ENCODE peak calls at places on chromosomes 13 and 19, in five cellular contexts. M, L, D, K and G are unnamed samples.

GRCh38 chr13:49635599-49636433 is 7.5 kb downstream of the ARL11 start:
- DNase-seq in M (no peak), L (no peak), D (no peak), K (no peak), G (no peak)

GRCh38 chr13:33348366-33348765 is 62.8 kb upstream of the STARD13 start:
- DNase-seq in M (no peak), L (no peak), D (no peak), K (no peak), G (no peak)

GRCh38 chr19:48487944-48488343 is 18.8 kb downstream of the CYTH2 start:
- DNase-seq in M (peak), L (no peak), D (no peak), K (no peak), G (no peak)

GRCh38 chr19:46201413-46202310 is 27.9 kb upstream of the IGFL1 start:
- DNase-seq in M (no peak), L (no peak), D (no peak), K (no peak), G (no peak)

GRCh38 chr19:10419646-10420443 is 493 bp upstream of the PDE4A start:
- DNase-seq in M (peak), L (no peak), D (no peak), K (peak), G (peak)

GRCh38 chr19:3423183-3423829 is 56.9 kb downstream of the NFIC start:
- DNase-seq in M (no peak), L (no peak), D (no peak), K (no peak), G (no peak)

GRCh38 chr19:17209126-17210036 is 5.8 kb upstream of the USE1 start:
- DNase-seq in M (no peak), L (no peak), D (peak), K (peak), G (no peak)

GRCh38 chr13:75693227-75693626 is 57.1 kb downstream of the LMO7 start:
- DNase-seq in M (no peak), L (no peak), D (no peak), K (no peak), G (no peak)

GRCh38 chr13:30364133-30364532 is 56.8 kb upstream of the KATNAL1 start:
- DNase-seq in M (no peak), L (no peak), D (no peak), K (no peak), G (no peak)

GRCh38 chr19:45016388-45017314 is 15.4 kb downstream of the RELB start:
- DNase-seq in M (peak), L (peak), D (peak), K (peak), G (peak)

GRCh38 chr13:80214050-80214449 is 126.9 kb downstream of the SPRY2 start:
- DNase-seq in M (no peak), L (no peak), D (no peak), K (no peak), G (no peak)